ENCODE peak calls at places on chromosomes 4 and X, in seven cellular contexts. J is stimulated activated CD4-positive, alpha-beta T cell treated with anti-CD3 and anti-CD28 coated beads, TNF-alpha, amount 100 ng/mL, for 24 hours; V is IMR-90; I is cardiac muscle cell; M is HEK293T; H is stimulated activated CD8-positive, alpha-beta memory T cell treated with anti-CD3 and anti-CD28 coated beads, Interleukin-15, amount 100 ng/mL, for 24 hours; O is activated gamma-delta T cell treated with Interleukin-2 at 50 U/mL for 16 hours. D is an unnamed sample.

GRCh38 chr4:115453416-115453815 is 340.0 kb upstream of the NDST4 start:
- DNase-seq in J (no peak), V (no peak), I (no peak), M (no peak), H (no peak), O (no peak), D (no peak)

GRCh38 chrX:70592091-70592490 is 147.5 kb downstream of the DLG3 start:
- DNase-seq in J (no peak), V (peak; percentile 63), I (peak; percentile 64), M (no peak), H (no peak), O (no peak), D (peak; percentile 57)

GRCh38 chr4:6495296-6495590 is 22.8 kb upstream of the PPP2R2C start:
- DNase-seq in J (no peak), V (no peak), I (no peak), M (no peak), H (no peak), O (no peak), D (no peak)

GRCh38 chrX:65596270-65596669 is 61.7 kb upstream of the LAS1L start:
- DNase-seq in J (peak; percentile 33), V (peak; percentile 49), I (peak; percentile 41), M (no peak), H (no peak), O (peak; percentile 52), D (peak; percentile 45)

GRCh38 chrX:82412851-82413250 is 1095.2 kb upstream of the POU3F4 start:
- DNase-seq in J (no peak), V (no peak), I (no peak), M (no peak), H (no peak), O (no peak), D (peak; percentile 0)

GRCh38 chr4:15729910-15730533 is 27.2 kb downstream of the BST1 start:
- DNase-seq in J (peak; percentile 18), V (peak; percentile 53), I (peak; percentile 65), M (peak; percentile 63), H (no peak), O (peak; percentile 28), D (no peak)

GRCh38 chr4:124019749-124020549 is 623.4 kb downstream of the SPRY1 start:
- DNase-seq in J (no peak), V (no peak), I (peak; percentile 35), M (no peak), H (no peak), O (no peak), D (no peak)

GRCh38 chr4:704971-705277 is 708 bp upstream of the PCGF3 start:
- DNase-seq in J (no peak), V (no peak), I (no peak), M (no peak), H (no peak), O (no peak), D (no peak)

GRCh38 chr4:41977709-41978108 is 3.8 kb upstream of the DCAF4L1 start:
- DNase-seq in J (no peak), V (peak; percentile 57), I (peak; percentile 29), M (no peak), H (no peak), O (no peak), D (no peak)

GRCh38 chrX:81195712-81196111 is 6.0 kb downstream of the HMGN5 start:
- DNase-seq in J (peak; percentile 36), V (peak; percentile 52), I (peak; percentile 71), M (peak; percentile 58), H (peak; percentile 5), O (peak; percentile 64), D (peak; percentile 24)

GRCh38 chrX:117701050-117701449 is 415.6 kb downstream of the KLHL13 start:
- DNase-seq in J (no peak), V (no peak), I (no peak), M (no peak), H (no peak), O (no peak), D (no peak)

GRCh38 chr4:38049545-38050170 is 89.5 kb downstream of the PTTG2 start:
- DNase-seq in J (no peak), V (no peak), I (no peak), M (no peak), H (no peak), O (no peak), D (no peak)

GRCh38 chr4:176433983-176434382 is 114.2 kb downstream of the SPCS3 start:
- DNase-seq in J (no peak), V (peak; percentile 22), I (no peak), M (no peak), H (no peak), O (no peak), D (no peak)

GRCh38 chr4:158870282-158871049 is 101.6 kb downstream of the FNIP2 start:
- DNase-seq in J (no peak), V (no peak), I (no peak), M (no peak), H (no peak), O (no peak), D (no peak)

GRCh38 chr4:74235135-74235534 is 73.1 kb upstream of the EPGN start:
- DNase-seq in J (no peak), V (no peak), I (no peak), M (no peak), H (no peak), O (no peak), D (no peak)

GRCh38 chr4:139392797-139393196 is 61.1 kb upstream of the RAB33B start:
- DNase-seq in J (no peak), V (peak; percentile 56), I (no peak), M (no peak), H (no peak), O (no peak), D (no peak)

GRCh38 chr4:151527699-151528098 is 118.7 kb downstream of the FHIP1A start:
- DNase-seq in J (no peak), V (no peak), I (no peak), M (no peak), H (no peak), O (no peak), D (no peak)

GRCh38 chrX:21408324-21408723 is 34.1 kb downstream of the CNKSR2 start:
- DNase-seq in J (no peak), V (no peak), I (no peak), M (no peak), H (no peak), O (no peak), D (no peak)

GRCh38 chrX:124338733-124339514 is 6.5 kb downstream of the TEX13D start:
- DNase-seq in J (no peak), V (no peak), I (no peak), M (no peak), H (no peak), O (peak; percentile 43), D (no peak)

GRCh38 chr4:98222306-98222705 is 38.9 kb upstream of the RAP1GDS1 start:
- DNase-seq in J (no peak), V (no peak), I (no peak), M (no peak), H (no peak), O (no peak), D (no peak)

GRCh38 chr4:5142726-5143125 is 91.4 kb downstream of the STK32B start:
- DNase-seq in J (no peak), V (peak; percentile 66), I (peak; percentile 70), M (no peak), H (no peak), O (no peak), D (no peak)

GRCh38 chrX:117996918-117997480 is 119.6 kb downstream of the KLHL13 start:
- DNase-seq in J (no peak), V (peak; percentile 63), I (no peak), M (no peak), H (no peak), O (no peak), D (no peak)

GRCh38 chrX:67604979-67605703 is 61.3 kb downstream of the AR start:
- DNase-seq in J (no peak), V (peak; percentile 68), I (peak; percentile 86), M (no peak), H (no peak), O (no peak), D (peak; percentile 80)

GRCh38 chr4:42574873-42575272 is 82.0 kb downstream of the ATP8A1 start:
- DNase-seq in J (no peak), V (no peak), I (peak; percentile 10), M (no peak), H (no peak), O (no peak), D (no peak)

GRCh38 chr4:184807797-184808718 is 17.7 kb downstream of the ACSL1 start:
- DNase-seq in J (no peak), V (peak; percentile 91), I (peak; percentile 52), M (no peak), H (no peak), O (no peak), D (peak; percentile 98)

D was measured in SJSA1.